ENCODE peak calls at places on chromosomes 16 and 17, in six cellular contexts. One of them, this sample, is unnamed.
A peak's percentile ranks its signal among the peaks of the same experiment; 100 is the strongest.

GRCh38 chr17:17122781-17123483 is 80.7 kb downstream of the MPRIP start:
- DNase-seq in K562: no peak
- DNase-seq in HepG2: no peak
- DNase-seq in H1: no peak
- DNase-seq in HCT116: no peak
- DNase-seq in GM12878: no peak
- DNase-seq in this sample: no peak

GRCh38 chr16:48522041-48522440 is 87.9 kb downstream of the N4BP1 start:
- DNase-seq in GM12878: no peak
- DNase-seq in HepG2: no peak
- DNase-seq in K562: no peak
- DNase-seq in HCT116: no peak
- DNase-seq in H1: no peak
- DNase-seq in this sample: no peak

GRCh38 chr16:3881499-3881995 is 1.0 kb upstream of the CREBBP start:
- DNase-seq in HCT116: no peak
- DNase-seq in GM12878: no peak
- DNase-seq in H1: peak; percentile 70
- DNase-seq in K562: peak; percentile 46
- DNase-seq in HepG2: no peak
- DNase-seq in this sample: peak; percentile 46

GRCh38 chr17:32158870-32159585 is 16.7 kb downstream of the RHOT1 start:
- DNase-seq in K562: no peak
- DNase-seq in H1: no peak
- DNase-seq in HCT116: no peak
- DNase-seq in HepG2: no peak
- DNase-seq in GM12878: no peak
- DNase-seq in this sample: no peak

GRCh38 chr16:637081-638018 is 1.2 kb upstream of the METTL26 start:
- DNase-seq in HepG2: peak; percentile 37
- DNase-seq in HCT116: no peak
- DNase-seq in K562: peak; percentile 97
- DNase-seq in H1: peak; percentile 91
- DNase-seq in GM12878: no peak
- DNase-seq in this sample: peak; percentile 91

GRCh38 chr17:35189291-35189690 is 4.9 kb downstream of the SLC35G3 start:
- DNase-seq in HepG2: no peak
- DNase-seq in K562: no peak
- DNase-seq in GM12878: no peak
- DNase-seq in HCT116: no peak
- DNase-seq in H1: no peak
- DNase-seq in this sample: no peak

GRCh38 chr17:58517378-58517927 is 3.0 kb upstream of the MTMR4 start:
- DNase-seq in H1: no peak
- DNase-seq in K562: no peak
- DNase-seq in HCT116: no peak
- DNase-seq in GM12878: no peak
- DNase-seq in HepG2: no peak
- DNase-seq in this sample: no peak

GRCh38 chr16:13829712-13830304 is 90.1 kb upstream of the ERCC4 start:
- DNase-seq in HCT116: no peak
- DNase-seq in H1: no peak
- DNase-seq in GM12878: no peak
- DNase-seq in K562: no peak
- DNase-seq in HepG2: no peak
- DNase-seq in this sample: no peak

GRCh38 chr17:50264263-50265113 is 9.8 kb upstream of the TMEM92 start:
- DNase-seq in K562: peak; percentile 36
- DNase-seq in H1: peak; percentile 63
- DNase-seq in GM12878: no peak
- DNase-seq in HCT116: no peak
- DNase-seq in HepG2: no peak
- DNase-seq in this sample: no peak

GRCh38 chr16:24360936-24361335 is 104.8 kb downstream of the CACNG3 start:
- DNase-seq in GM12878: no peak
- DNase-seq in HepG2: no peak
- DNase-seq in K562: no peak
- DNase-seq in H1: no peak
- DNase-seq in HCT116: no peak
- DNase-seq in this sample: no peak

GRCh38 chr17:58283674-58284612 is 3.2 kb upstream of the MPO start:
- DNase-seq in GM12878: no peak
- DNase-seq in HCT116: no peak
- DNase-seq in H1: no peak
- DNase-seq in K562: no peak
- DNase-seq in HepG2: no peak
- DNase-seq in this sample: no peak

GRCh38 chr16:66503030-66503429 is 46.9 kb downstream of the TK2 start:
- DNase-seq in H1: no peak
- DNase-seq in K562: no peak
- DNase-seq in HCT116: no peak
- DNase-seq in GM12878: no peak
- DNase-seq in HepG2: no peak
- DNase-seq in this sample: no peak

GRCh38 chr16:78237346-78237745 is 137.9 kb downstream of the WWOX start:
- DNase-seq in GM12878: no peak
- DNase-seq in K562: no peak
- DNase-seq in HepG2: no peak
- DNase-seq in H1: peak; percentile 16
- DNase-seq in HCT116: no peak
- DNase-seq in this sample: no peak

GRCh38 chr17:80645706-80646325 is 101.2 kb downstream of the RPTOR start:
- DNase-seq in HCT116: no peak
- DNase-seq in GM12878: no peak
- DNase-seq in K562: no peak
- DNase-seq in HepG2: no peak
- DNase-seq in H1: no peak
- DNase-seq in this sample: no peak

GRCh38 chr16:17802566-17802965 is 331.8 kb upstream of the XYLT1 start:
- DNase-seq in K562: no peak
- DNase-seq in HCT116: no peak
- DNase-seq in HepG2: no peak
- DNase-seq in H1: no peak
- DNase-seq in GM12878: no peak
- DNase-seq in this sample: no peak

GRCh38 chr16:83744521-83744981 is 63.2 kb upstream of the HSBP1 start:
- DNase-seq in HepG2: no peak
- DNase-seq in H1: no peak
- DNase-seq in K562: no peak
- DNase-seq in GM12878: no peak
- DNase-seq in HCT116: no peak
- DNase-seq in this sample: no peak

GRCh38 chr16:71350821-71351557 is 7.5 kb upstream of the CALB2 start:
- DNase-seq in HepG2: no peak
- DNase-seq in HCT116: no peak
- DNase-seq in H1: no peak
- DNase-seq in K562: no peak
- DNase-seq in GM12878: no peak
- DNase-seq in this sample: no peak

DNA sequence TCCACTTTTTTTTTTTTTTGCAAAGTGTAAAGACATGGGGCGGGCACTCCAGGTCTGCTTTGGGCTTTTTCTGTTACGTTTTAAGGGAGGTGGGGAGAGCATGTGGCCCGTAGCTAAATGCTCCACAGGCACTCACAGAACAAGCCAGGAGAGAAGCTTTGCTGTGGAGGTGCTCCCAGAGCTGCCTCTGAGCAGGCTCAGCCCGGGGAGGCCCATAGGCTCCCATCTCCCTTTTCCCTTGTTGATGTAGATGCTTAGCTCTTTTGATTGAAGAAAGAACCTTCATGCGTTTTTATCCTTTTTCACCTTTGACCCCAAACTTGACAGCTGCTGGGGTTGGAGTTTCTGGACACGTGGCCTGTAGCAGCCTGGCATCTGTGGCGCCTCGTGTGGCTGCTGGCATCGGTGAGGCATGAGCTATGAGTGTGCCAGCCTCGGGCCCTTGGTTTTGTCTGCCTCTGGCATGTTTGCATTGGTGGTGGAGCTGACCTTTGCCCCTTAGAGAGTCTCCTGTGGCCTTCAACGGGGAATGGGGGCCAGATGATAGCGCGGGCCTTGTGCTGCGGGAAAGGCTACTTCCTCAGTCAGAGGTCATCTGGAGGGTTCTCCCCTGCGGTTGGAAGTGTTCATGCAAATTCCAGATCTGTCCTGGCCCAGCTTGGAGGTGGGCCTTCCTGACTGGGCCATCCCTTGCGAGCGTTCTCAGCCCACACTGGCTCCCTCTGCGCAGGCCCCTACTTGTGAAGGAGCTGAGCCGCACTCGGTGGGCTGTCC is 20.0 kb upstream of the IL17C start:
- DNase-seq in HepG2: peak; percentile 91
- DNase-seq in H1: no peak
- DNase-seq in HCT116: no peak
- DNase-seq in K562: peak; percentile 48
- DNase-seq in GM12878: no peak
- DNase-seq in this sample: no peak
- TF ChIP-seq ATF3 in HepG2: no peak
- TF ChIP-seq ATF3 in H1: no peak
- TF ChIP-seq ATF3 in HCT116: no peak
- TF ChIP-seq ATF3 in K562: no peak
- TF ChIP-seq ATF3 in GM12878: no peak
- TF ChIP-seq ATF3 in this sample: no peak

GRCh38 chr17:40614431-40615294 is 33.0 kb downstream of the SMARCE1 start:
- DNase-seq in H1: no peak
- DNase-seq in HepG2: no peak
- DNase-seq in K562: no peak
- DNase-seq in HCT116: no peak
- DNase-seq in GM12878: no peak
- DNase-seq in this sample: no peak

GRCh38 chr17:40610359-40610758 is 37.3 kb downstream of the SMARCE1 start:
- DNase-seq in HepG2: no peak
- DNase-seq in GM12878: no peak
- DNase-seq in H1: no peak
- DNase-seq in HCT116: no peak
- DNase-seq in K562: no peak
- DNase-seq in this sample: no peak

GRCh38 chr17:40612510-40613244 is 34.9 kb downstream of the SMARCE1 start:
- DNase-seq in GM12878: no peak
- DNase-seq in HCT116: no peak
- DNase-seq in K562: no peak
- DNase-seq in HepG2: no peak
- DNase-seq in H1: no peak
- DNase-seq in this sample: no peak

GRCh38 chr17:40613755-40614154 is 33.9 kb downstream of the SMARCE1 start:
- DNase-seq in H1: no peak
- DNase-seq in GM12878: no peak
- DNase-seq in HepG2: no peak
- DNase-seq in K562: no peak
- DNase-seq in HCT116: no peak
- DNase-seq in this sample: no peak

DNA sequence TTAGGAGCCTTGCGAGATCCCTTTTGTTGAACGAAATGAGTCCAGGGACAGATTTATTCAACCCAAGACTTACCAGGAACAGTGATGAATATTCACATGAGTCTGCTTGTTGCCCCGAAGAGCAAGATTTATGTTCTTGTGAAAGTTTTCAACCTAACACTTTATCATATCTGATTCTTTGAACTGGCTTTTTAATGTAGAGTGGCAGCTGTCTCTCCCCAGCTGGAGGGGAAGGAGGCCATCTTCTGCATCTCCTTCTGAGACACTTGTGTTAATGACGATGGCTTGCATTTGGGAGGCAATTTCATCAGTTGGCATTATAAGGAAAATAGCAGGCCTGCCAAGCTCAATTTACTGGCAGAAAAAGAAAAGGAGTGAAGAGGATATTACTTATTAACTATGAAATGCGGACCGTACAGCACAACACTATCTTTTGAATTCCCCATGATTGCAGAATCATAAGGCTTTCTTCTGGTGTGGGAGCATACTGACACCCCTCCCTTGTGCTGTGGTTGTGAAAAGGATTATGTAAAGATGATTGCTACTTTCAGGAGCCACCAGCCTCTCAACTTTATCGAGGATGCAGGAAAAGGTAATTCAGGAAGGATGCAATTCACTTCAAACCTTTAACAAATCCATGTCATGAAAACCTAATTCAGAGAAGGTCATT is 35.6 kb downstream of the SMARCE1 start:
- DNase-seq in HCT116: no peak
- DNase-seq in K562: no peak
- DNase-seq in HepG2: no peak
- DNase-seq in GM12878: no peak
- DNase-seq in H1: no peak
- DNase-seq in this sample: no peak
- TF ChIP-seq ATF3 in HCT116: no peak
- TF ChIP-seq ATF3 in K562: no peak
- TF ChIP-seq ATF3 in HepG2: no peak
- TF ChIP-seq ATF3 in GM12878: no peak
- TF ChIP-seq ATF3 in H1: no peak
- TF ChIP-seq ATF3 in this sample: no peak

DNA sequence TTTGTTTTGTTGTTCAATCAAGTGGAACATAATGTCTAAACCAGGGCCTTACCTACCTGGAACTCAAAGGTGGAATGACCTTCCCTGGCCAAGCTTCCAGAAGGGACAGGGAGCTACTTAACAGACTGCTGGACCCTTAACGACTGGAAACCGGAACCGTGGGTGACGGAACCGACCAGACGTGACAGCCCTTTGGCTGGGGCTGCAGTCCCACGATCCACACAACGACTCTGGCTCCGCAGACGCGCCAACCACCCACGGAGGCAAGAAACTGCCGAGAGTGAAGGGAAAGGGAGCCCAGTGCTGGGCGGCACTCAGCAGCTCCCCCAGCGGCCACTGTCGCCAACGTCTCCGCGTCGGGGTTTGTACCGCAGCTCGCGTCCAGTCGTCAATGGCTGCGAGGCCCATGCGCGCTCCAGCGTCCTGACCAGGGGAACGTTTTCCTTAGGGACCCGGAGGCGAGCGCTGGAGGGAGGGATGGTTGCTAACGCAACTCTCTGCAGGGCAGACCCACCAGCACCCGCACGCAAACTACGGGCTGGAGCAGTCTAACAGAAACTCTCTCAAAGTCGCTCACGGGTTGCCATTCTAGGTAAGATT is 5.5 kb upstream of the KIF22 start:
- DNase-seq in K562: peak; percentile 75
- DNase-seq in HepG2: no peak
- DNase-seq in GM12878: no peak
- DNase-seq in HCT116: no peak
- DNase-seq in H1: peak; percentile 95
- DNase-seq in this sample: peak; percentile 94
- TF ChIP-seq ATF3 in K562: no peak
- TF ChIP-seq ATF3 in HepG2: peak; percentile 18
- TF ChIP-seq ATF3 in GM12878: no peak
- TF ChIP-seq ATF3 in HCT116: no peak
- TF ChIP-seq ATF3 in H1: no peak
- TF ChIP-seq ATF3 in this sample: no peak

DNA sequence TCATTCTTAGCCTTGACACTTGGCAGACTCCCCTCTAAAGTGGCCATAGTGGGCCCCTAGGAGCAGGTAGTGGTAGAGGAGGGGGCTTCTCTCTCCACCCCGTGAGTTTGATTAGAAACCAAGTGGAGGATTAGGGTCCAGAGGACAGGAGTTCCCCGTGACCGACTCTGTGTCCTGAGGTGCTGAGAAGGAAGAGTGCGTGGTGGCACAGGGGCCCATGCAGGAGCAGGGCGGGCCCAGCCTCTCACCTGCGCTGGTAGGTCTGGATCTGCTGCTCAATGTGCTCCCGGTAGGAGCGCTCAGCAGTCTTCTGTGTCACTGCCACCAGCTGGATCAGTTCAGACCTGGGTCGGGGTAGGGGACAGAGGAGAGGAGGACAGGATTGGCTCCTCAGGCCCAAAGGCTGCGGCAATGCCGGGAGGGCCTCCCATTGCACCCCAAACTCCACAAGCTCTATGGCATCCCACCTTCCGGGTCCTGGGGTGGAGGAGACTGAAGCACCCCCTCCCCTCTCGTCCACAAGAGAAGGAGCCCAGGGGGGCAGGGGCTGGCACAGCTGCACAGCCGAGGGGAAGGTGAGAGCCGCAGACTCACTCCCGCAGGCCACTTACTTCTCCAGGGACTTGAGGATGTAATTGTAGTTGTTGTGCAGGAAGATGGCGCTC is 6.2 kb downstream of the ZACN start:
- DNase-seq in HCT116: no peak
- DNase-seq in GM12878: no peak
- DNase-seq in HepG2: no peak
- DNase-seq in H1: no peak
- DNase-seq in K562: no peak
- DNase-seq in this sample: no peak
- TF ChIP-seq ATF3 in HCT116: no peak
- TF ChIP-seq ATF3 in GM12878: no peak
- TF ChIP-seq ATF3 in HepG2: no peak
- TF ChIP-seq ATF3 in H1: no peak
- TF ChIP-seq ATF3 in K562: no peak
- TF ChIP-seq ATF3 in this sample: no peak